ENCODE peak calls at places on chromosome 20, in five cellular contexts. P, N, F, X and G are unnamed samples.

GRCh38 chr20:50292324-50293243 is 102.0 kb downstream of the CEBPB start:
- DNase-seq in N (peak; percentile 78), X (no peak), F (peak; percentile 99), P (peak; percentile 99), G (no peak)

GRCh38 chr20:35394271-35394670 is 17.5 kb downstream of the UQCC1 start:
- DNase-seq in X (no peak), F (no peak), N (no peak), P (no peak), G (no peak)

GRCh38 chr20:40449144-40449543 is 239.9 kb downstream of the MAFB start:
- DNase-seq in N (no peak), X (no peak), F (no peak), P (no peak), G (no peak)

GRCh38 chr20:11716239-11716944 is 201.3 kb upstream of the BTBD3 start:
- DNase-seq in N (no peak), P (peak; percentile 62), F (no peak), X (peak; percentile 65), G (peak; percentile 60)

GRCh38 chr20:2206957-2207769 is 88.6 kb upstream of the TGM3 start:
- DNase-seq in P (peak; percentile 41), F (peak; percentile 84), X (peak; percentile 84), N (peak; percentile 43), G (peak; percentile 77)

GRCh38 chr20:46649965-46650542 is 1.2 kb downstream of the SLC13A3 start:
- DNase-seq in N (no peak), F (no peak), X (no peak), P (no peak), G (no peak)

GRCh38 chr20:47686545-47686944 is 98.7 kb downstream of the SULF2 start:
- DNase-seq in X (no peak), F (no peak), P (peak; percentile 68), N (no peak), G (no peak)

GRCh38 chr20:12372557-12372956 is 454.9 kb downstream of the BTBD3 start:
- DNase-seq in P (no peak), N (no peak), X (no peak), F (no peak), G (no peak)

GRCh38 chr20:31934491-31934890 is 17.4 kb downstream of the PDRG1 start:
- DNase-seq in N (no peak), X (no peak), F (no peak), P (no peak), G (no peak)